ENCODE peak calls at places on chromosomes 11 and 22, in four cellular contexts. N, P, V and O are unnamed samples.
A peak's percentile ranks its signal among the peaks of the same experiment; 100 is the strongest.

GRCh38 chr11:68165601-68166000 is 44.4 kb upstream of the CHKA start:
- DNase-seq in V (no peak), N (no peak), P (no peak), O (no peak)

GRCh38 chr22:42978453-42979103 is 36.4 kb downstream of the PACSIN2 start:
- DNase-seq in P (peak; percentile 78), V (no peak), N (no peak), O (no peak)

GRCh38 chr11:17658211-17658610 is 61.2 kb upstream of the MYOD1 start:
- DNase-seq in V (no peak), N (no peak), P (no peak), O (no peak)

GRCh38 chr11:132620423-132620822 is 911.9 kb downstream of the OPCML start:
- DNase-seq in V (no peak), N (no peak), P (no peak), O (no peak)

GRCh38 chr11:44849424-44849823 is 101.3 kb downstream of the TP53I11 start:
- DNase-seq in P (no peak), V (no peak), N (no peak), O (no peak)

GRCh38 chr11:43358308-43358669 is 431 bp upstream of the TTC17 start:
- DNase-seq in P (no peak), V (no peak), N (no peak), O (no peak)

GRCh38 chr11:8068605-8069221 is 12.3 kb upstream of the TUB start:
- DNase-seq in P (peak; percentile 74), V (no peak), N (no peak), O (peak; percentile 47)

GRCh38 chr11:76395296-76395695 is 14.2 kb downstream of the GVQW3 start:
- DNase-seq in V (no peak), P (no peak), N (no peak), O (no peak)

GRCh38 chr11:93467054-93467453 is 76.1 kb downstream of the SMCO4 start:
- DNase-seq in N (no peak), V (no peak), P (no peak), O (no peak)

GRCh38 chr11:88651556-88651955 is 314.0 kb upstream of the CTSC start:
- DNase-seq in V (no peak), N (no peak), P (no peak), O (no peak)

GRCh38 chr22:36964110-36964509 is 50.7 kb downstream of the CSF2RB start:
- DNase-seq in V (no peak), N (no peak), P (no peak), O (no peak)

GRCh38 chr11:61532136-61533038 is 23.8 kb downstream of the LRRC10B start:
- DNase-seq in N (peak; percentile 26), P (no peak), V (no peak), O (no peak)

GRCh38 chr11:61533039-61533375 is 24.5 kb downstream of the LRRC10B start:
- DNase-seq in P (no peak), N (no peak), V (no peak), O (no peak)

GRCh38 chr11:61534025-61534900 is 25.7 kb downstream of the LRRC10B start:
- DNase-seq in P (no peak), V (no peak), N (no peak), O (no peak)

GRCh38 chr11:61534901-61535839 is 26.6 kb downstream of the LRRC10B start:
- DNase-seq in N (no peak), V (no peak), P (no peak), O (no peak)

DNA sequence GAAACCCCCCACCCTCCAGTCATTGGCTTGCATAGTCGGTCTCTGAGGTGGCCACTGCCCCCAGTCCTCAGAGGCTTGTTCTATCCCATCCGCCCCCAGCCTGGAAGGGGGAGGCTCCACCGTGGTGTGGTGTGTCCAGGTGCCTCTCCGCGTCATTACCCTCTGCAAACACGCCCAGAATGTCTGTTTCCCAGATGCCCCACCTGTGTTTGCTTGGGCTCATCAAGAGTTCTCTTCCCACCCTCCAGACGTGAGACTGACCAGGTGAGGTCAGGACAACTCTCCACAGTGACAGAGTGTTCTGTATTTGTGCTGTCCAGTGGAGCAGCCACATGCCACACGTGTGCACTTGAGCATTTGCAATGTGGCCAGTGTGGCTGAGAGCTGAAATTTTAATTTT is 24.9 kb downstream of the LRRC10B start:
- DNase-seq in P (no peak), N (no peak), V (no peak), O (no peak)
- H3K27me3 ChIP-seq in P (no peaks in the 10 kb centered on the region), N (no peaks in the 10 kb centered on the region), V (no peaks in the 10 kb centered on the region), O (peaks cover 67% of the 10 kb centered on the region)

DNA sequence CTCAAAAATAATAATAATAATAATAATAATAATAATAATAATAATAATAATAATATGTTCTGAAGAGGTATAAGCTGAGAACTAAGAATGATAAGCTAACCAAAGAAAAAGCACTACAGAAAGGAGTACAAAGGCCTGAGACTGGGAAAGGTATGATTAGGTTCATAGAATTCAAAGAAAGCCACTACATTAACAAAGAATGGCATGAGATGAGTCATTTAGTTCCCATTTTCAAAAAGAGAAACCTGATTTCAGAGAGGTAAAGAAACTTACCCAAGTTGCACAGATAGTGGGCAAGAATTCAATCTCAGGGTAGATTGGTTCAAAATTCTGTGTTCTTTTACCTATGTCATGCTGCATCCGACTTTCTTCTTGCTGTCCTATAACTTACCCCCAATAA is 350.9 kb downstream of the TTC28 start:
- DNase-seq in P (no peak), N (no peak), V (no peak), O (no peak)
- H3K27me3 ChIP-seq in P (no peaks in the 10 kb centered on the region), N (no peaks in the 10 kb centered on the region), V (no peaks in the 10 kb centered on the region), O (no peaks in the 10 kb centered on the region)

GRCh38 chr11:31820438-31820818 is 9.3 kb upstream of the PAX6 start:
- DNase-seq in P (no peak), V (no peak), N (no peak), O (no peak)
- H3K27me3 ChIP-seq in P (no peaks in the 10 kb centered on the region), V (peaks cover 3% of the 10 kb centered on the region), N (peaks cover 64% of the 10 kb centered on the region), O (peaks cover 23% of the 10 kb centered on the region)

GRCh38 chr22:29207562-29208501 is 2.1 kb downstream of the EMID1 start:
- DNase-seq in P (no peak), N (no peak), V (no peak), O (no peak)

GRCh38 chr22:29206372-29207230 is 905 bp downstream of the EMID1 start:
- DNase-seq in N (no peak), V (no peak), P (no peak), O (peak; percentile 27)

GRCh38 chr22:29205598-29206371 is at the start of gene EMID1:
- DNase-seq in N (no peak), P (peak; percentile 44), V (peak; percentile 67), O (peak; percentile 50)

GRCh38 chr22:29208502-29208862 is 2.8 kb downstream of the EMID1 start:
- DNase-seq in P (no peak), V (no peak), N (no peak), O (no peak)

GRCh38 chr22:29207231-29207550 is 1.5 kb downstream of the EMID1 start:
- DNase-seq in V (no peak), P (no peak), N (no peak), O (no peak)
- H3K27me3 ChIP-seq in V (no peaks in the 10 kb centered on the region), P (no peaks in the 10 kb centered on the region), N (no peaks in the 10 kb centered on the region), O (no peaks in the 10 kb centered on the region)

GRCh38 chr11:120335928-120336640 is at the start of gene ARHGEF12:
- DNase-seq in P (peak; percentile 98), V (peak; percentile 97), N (peak; percentile 43), O (peak; percentile 88)

GRCh38 chr11:120336641-120337132 is 474 bp downstream of the ARHGEF12 start:
- DNase-seq in P (peak; percentile 58), N (no peak), V (no peak), O (peak; percentile 44)

GRCh38 chr11:120335596-120335927 is 651 bp upstream of the ARHGEF12 start:
- DNase-seq in P (no peak), N (no peak), V (no peak), O (no peak)

GRCh38 chr11:120337896-120338840 is 2.0 kb downstream of the ARHGEF12 start:
- DNase-seq in N (no peak), P (no peak), V (no peak), O (no peak)

DNA sequence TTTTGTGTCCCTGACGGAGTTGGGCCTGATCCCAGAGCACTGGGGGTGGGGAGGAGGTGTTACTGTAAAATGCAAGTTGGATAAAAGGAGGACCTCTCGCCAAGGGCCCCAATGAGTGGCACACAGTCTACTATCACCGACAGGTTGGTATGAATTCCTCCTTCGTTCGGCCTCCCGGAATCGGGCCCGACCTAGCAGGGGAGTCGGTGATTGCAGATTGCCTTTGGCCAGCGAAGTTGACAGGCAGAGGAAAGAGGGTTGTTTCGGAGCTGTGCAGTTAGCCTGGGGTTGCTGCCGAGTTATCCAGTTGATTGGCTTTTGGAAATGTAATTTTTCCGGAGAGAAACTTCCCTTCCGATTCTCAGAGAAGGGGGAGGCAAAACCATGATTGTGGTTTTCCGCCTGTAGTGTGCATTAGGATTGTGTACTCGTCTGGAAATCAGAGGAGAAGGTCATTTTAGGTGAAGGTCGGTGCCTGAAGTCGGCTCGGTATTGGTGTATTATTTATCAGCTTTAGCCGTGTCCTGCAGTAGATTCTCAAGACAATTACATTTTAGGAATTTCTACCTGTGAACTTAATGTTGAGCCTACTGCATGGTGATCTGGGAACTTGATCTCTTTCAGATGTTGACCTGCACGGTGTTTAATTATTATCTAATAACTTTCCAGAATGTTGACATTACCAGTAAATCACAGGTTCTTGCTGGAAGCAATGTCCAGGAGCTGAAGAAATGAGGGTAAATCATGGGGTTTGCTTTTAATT is 1.1 kb downstream of the ARHGEF12 start:
- DNase-seq in V (peak; percentile 29), P (peak; percentile 37), N (no peak), O (no peak)
- H3K27me3 ChIP-seq in V (no peaks in the 10 kb centered on the region), P (no peaks in the 10 kb centered on the region), N (peaks cover 27% of the 10 kb centered on the region), O (no peaks in the 10 kb centered on the region)

DNA sequence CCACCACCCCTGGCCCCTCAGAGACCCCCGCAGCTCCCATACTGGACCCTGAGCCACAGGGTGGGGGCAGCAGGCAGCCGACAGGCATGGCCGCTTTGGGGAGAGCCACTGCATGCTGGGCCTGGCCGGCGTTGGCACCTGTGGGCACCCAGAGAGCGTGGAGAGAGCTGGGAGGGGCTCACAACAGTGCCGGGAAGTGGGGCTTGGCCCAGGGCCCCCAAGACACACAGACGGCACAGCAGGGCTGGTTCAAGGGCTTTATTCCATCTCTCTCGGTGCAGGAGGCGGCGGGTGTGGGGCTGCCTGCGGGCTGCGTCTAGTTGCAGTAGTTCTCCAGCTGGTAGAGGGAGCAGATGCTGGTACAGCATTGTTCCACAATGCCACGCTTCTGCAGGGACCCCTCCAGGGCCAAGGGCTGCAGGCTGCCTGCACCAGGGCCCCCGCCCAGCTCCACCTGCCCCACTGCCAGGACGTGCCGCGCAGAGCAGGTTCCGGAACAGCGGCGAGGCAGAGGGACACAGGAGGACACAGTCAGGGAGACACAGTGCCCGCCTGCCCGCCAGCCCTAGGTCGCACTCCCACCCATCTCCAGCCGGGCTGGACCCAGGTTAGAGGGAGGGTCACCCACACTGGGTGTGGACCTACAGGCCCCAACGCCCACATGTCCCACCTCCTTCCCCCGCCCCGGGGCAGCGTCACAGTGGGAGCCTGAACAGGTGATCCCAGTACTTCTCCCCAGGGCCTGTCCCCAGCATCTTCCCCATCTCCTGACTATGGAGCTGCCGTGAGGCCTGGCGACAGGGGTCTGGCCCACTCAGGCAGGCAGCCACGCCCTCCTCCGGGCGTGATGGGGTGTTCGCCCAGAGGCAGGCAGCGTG is 1.2 kb downstream of the INS start:
- DNase-seq in V (no peak), N (no peak), P (no peak), O (no peak)
- H3K27me3 ChIP-seq in V (no peaks in the 10 kb centered on the region), N (no peaks in the 10 kb centered on the region), P (no peaks in the 10 kb centered on the region), O (peaks cover 21% of the 10 kb centered on the region)